ENCODE peak calls at places on chromosomes 2 and 18, in seven cellular contexts. L is GM13976, G is left ventricle myocardium superior, N is amniotic stem cell, R is HAP-1, D is B cell, I is HFF-Myc. J is an unnamed sample.
A peak's percentile ranks its signal among the peaks of the same experiment; 100 is the strongest.

GRCh38 chr2:201987426-201987825 is 46.2 kb upstream of the FZD7 start:
- DNase-seq in D (no peak), L (no peak), R (no peak), N (no peak), I (no peak), G (no peak), J (no peak)

GRCh38 chr2:189066037-189066436 is 91.9 kb downstream of the COL3A1 start:
- DNase-seq in G (no peak), I (no peak), L (no peak), D (no peak), N (no peak), R (no peak), J (no peak)

GRCh38 chr2:66440011-66440542 is 5.2 kb downstream of the MEIS1 start:
- DNase-seq in L (no peak), I (no peak), G (peak; percentile 34), D (no peak), R (no peak), N (no peak), J (no peak)

GRCh38 chr18:26215247-26215970 is 10.8 kb upstream of the TAF4B start:
- DNase-seq in R (no peak), I (no peak), G (no peak), L (peak; percentile 57), D (peak; percentile 62), N (no peak), J (no peak)

GRCh38 chr18:28588884-28589549 is 412.1 kb upstream of the CDH2 start:
- DNase-seq in N (no peak), G (no peak), L (no peak), I (no peak), R (no peak), D (no peak), J (peak; percentile 7)

GRCh38 chr2:174148833-174149232 is 99.5 kb downstream of the OLA1 start:
- DNase-seq in N (no peak), L (no peak), D (no peak), I (no peak), G (no peak), R (no peak), J (no peak)

GRCh38 chr2:234961784-234962183 is 10.0 kb downstream of the SH3BP4 start:
- DNase-seq in L (no peak), I (no peak), D (no peak), N (no peak), G (no peak), R (no peak), J (no peak)

GRCh38 chr2:215755651-215756350 is 257.6 kb downstream of the MREG start:
- DNase-seq in I (no peak), L (no peak), R (no peak), D (no peak), N (no peak), G (no peak), J (peak; percentile 38)

GRCh38 chr2:229733606-229734205 is 19.4 kb upstream of the DNER start:
- DNase-seq in R (peak; percentile 39), G (no peak), N (no peak), L (no peak), I (no peak), D (no peak), J (no peak)

GRCh38 chr2:71746946-71747501 is 293.7 kb downstream of the DYSF start:
- DNase-seq in L (no peak), D (no peak), I (no peak), N (peak; percentile 22), G (peak; percentile 62), R (no peak), J (no peak)

GRCh38 chr2:57877811-57878572 is 168.6 kb upstream of the VRK2 start:
- DNase-seq in G (no peak), I (no peak), N (no peak), D (no peak), L (no peak), R (peak; percentile 84), J (no peak)

J was measured in GM04504.